ENCODE peak calls at places on chromosomes 13 and 19, in six cellular contexts. G is neuronal stem cell, W is transverse colon, K is HAP-1, M is fibroblast of lung, V is sciatic nerve. J is an unnamed sample.

GRCh38 chr13:49667773-49668172 is 23.5 kb downstream of the EBPL start:
- DNase-seq in W (no peak), K (no peak), M (no peak), V (no peak), G (no peak), J (no peak)

GRCh38 chr13:90047600-90047999 is 1299.9 kb upstream of the MIR17HG start:
- DNase-seq in W (no peak), G (no peak), M (no peak), K (no peak), V (no peak), J (no peak)

GRCh38 chr19:41023193-41023592 is 32.1 kb downstream of the CYP2B6 start:
- DNase-seq in K (no peak), V (no peak), G (no peak), W (no peak), M (no peak), J (no peak)

GRCh38 chr13:106621833-106622232 is 53.9 kb upstream of the ARGLU1 start:
- DNase-seq in V (no peak), M (no peak), K (no peak), W (no peak), G (no peak), J (no peak)

GRCh38 chr19:16698914-16699313 is 20.7 kb upstream of the NWD1 start:
- DNase-seq in M (no peak), G (no peak), V (no peak), W (peak), K (no peak), J (no peak)

GRCh38 chr13:19781526-19781925 is 1.2 kb downstream of the PSPC1 start:
- DNase-seq in V (no peak), K (no peak), M (peak), G (no peak), W (no peak), J (no peak)

GRCh38 chr13:35840991-35841604 is 290.1 kb downstream of the DCLK1 start:
- DNase-seq in K (no peak), V (no peak), G (no peak), M (no peak), W (no peak), J (no peak)

GRCh38 chr13:51380269-51380668 is 40.8 kb downstream of the SERPINE3 start:
- DNase-seq in G (no peak), W (no peak), M (peak), V (no peak), K (no peak), J (no peak)

GRCh38 chr13:63190742-63191141 is 1775.1 kb upstream of the PCDH20 start:
- DNase-seq in M (no peak), G (no peak), W (no peak), K (no peak), V (no peak), J (no peak)

GRCh38 chr19:17483605-17484002 is 13.3 kb downstream of the SLC27A1 start:
- DNase-seq in K (no peak), W (no peak), G (no peak), V (no peak), M (no peak), J (no peak)

GRCh38 chr13:46172531-46172991 is 9.4 kb downstream of the LCP1 start:
- DNase-seq in M (no peak), G (no peak), V (no peak), K (no peak), W (peak), J (no peak)

J was measured in aorta.